ENCODE peak calls at places on chromosomes 16 and 17, in eight cellular contexts. One of them, this sample, is unnamed.

GRCh38 chr17:2828396-2829038 is 32.3 kb downstream of the RAP1GAP2 start:
- DNase-seq in hypothalamus: peak
- DNase-seq in T47D: peak
- DNase-seq in stimulated activated naive CD8-positive, alpha-beta T cell treated with anti-CD3 and anti-CD28 coated beads, Interleukin-15, Interleukin-2, amounts not matched to agents 100 U/mL and 50 U/mL, for 24 hours: peak
- DNase-seq in fibroblast of pulmonary artery: peak
- DNase-seq in Calu3: peak
- DNase-seq in NCI-H2081: peak
- DNase-seq in mucosa of descending colon: peak
- DNase-seq in this sample: peak

GRCh38 chr16:10037771-10038170 is 144.5 kb downstream of the GRIN2A start:
- DNase-seq in NCI-H2081: no peak
- DNase-seq in fibroblast of pulmonary artery: no peak
- DNase-seq in T47D: no peak
- DNase-seq in mucosa of descending colon: no peak
- DNase-seq in Calu3: no peak
- DNase-seq in hypothalamus: no peak
- DNase-seq in stimulated activated naive CD8-positive, alpha-beta T cell treated with anti-CD3 and anti-CD28 coated beads, Interleukin-15, Interleukin-2, amounts not matched to agents 100 U/mL and 50 U/mL, for 24 hours: no peak
- DNase-seq in this sample: no peak

GRCh38 chr17:72030067-72030899 is 90.5 kb upstream of the SOX9 start:
- DNase-seq in mucosa of descending colon: no peak
- DNase-seq in stimulated activated naive CD8-positive, alpha-beta T cell treated with anti-CD3 and anti-CD28 coated beads, Interleukin-15, Interleukin-2, amounts not matched to agents 100 U/mL and 50 U/mL, for 24 hours: peak
- DNase-seq in hypothalamus: peak
- DNase-seq in Calu3: peak
- DNase-seq in NCI-H2081: no peak
- DNase-seq in fibroblast of pulmonary artery: peak
- DNase-seq in T47D: peak
- DNase-seq in this sample: peak

GRCh38 chr17:14156689-14157088 is 80.0 kb downstream of the CDRT15 start:
- DNase-seq in T47D: no peak
- DNase-seq in NCI-H2081: no peak
- DNase-seq in stimulated activated naive CD8-positive, alpha-beta T cell treated with anti-CD3 and anti-CD28 coated beads, Interleukin-15, Interleukin-2, amounts not matched to agents 100 U/mL and 50 U/mL, for 24 hours: no peak
- DNase-seq in Calu3: no peak
- DNase-seq in mucosa of descending colon: no peak
- DNase-seq in hypothalamus: no peak
- DNase-seq in fibroblast of pulmonary artery: no peak
- DNase-seq in this sample: no peak

GRCh38 chr17:46769531-46770438 is 48.7 kb downstream of the WNT3 start:
- DNase-seq in Calu3: no peak
- DNase-seq in fibroblast of pulmonary artery: no peak
- DNase-seq in mucosa of descending colon: no peak
- DNase-seq in NCI-H2081: no peak
- DNase-seq in T47D: no peak
- DNase-seq in hypothalamus: no peak
- DNase-seq in stimulated activated naive CD8-positive, alpha-beta T cell treated with anti-CD3 and anti-CD28 coated beads, Interleukin-15, Interleukin-2, amounts not matched to agents 100 U/mL and 50 U/mL, for 24 hours: peak
- DNase-seq in this sample: no peak

GRCh38 chr16:83351846-83352245 is 455.9 kb upstream of the HSBP1 start:
- DNase-seq in Calu3: no peak
- DNase-seq in T47D: no peak
- DNase-seq in hypothalamus: no peak
- DNase-seq in fibroblast of pulmonary artery: peak
- DNase-seq in mucosa of descending colon: no peak
- DNase-seq in stimulated activated naive CD8-positive, alpha-beta T cell treated with anti-CD3 and anti-CD28 coated beads, Interleukin-15, Interleukin-2, amounts not matched to agents 100 U/mL and 50 U/mL, for 24 hours: no peak
- DNase-seq in NCI-H2081: no peak
- DNase-seq in this sample: no peak

GRCh38 chr17:78383725-78384471 is 5.4 kb downstream of the PGS1 start:
- DNase-seq in NCI-H2081: no peak
- DNase-seq in hypothalamus: no peak
- DNase-seq in fibroblast of pulmonary artery: peak
- DNase-seq in mucosa of descending colon: peak
- DNase-seq in T47D: no peak
- DNase-seq in stimulated activated naive CD8-positive, alpha-beta T cell treated with anti-CD3 and anti-CD28 coated beads, Interleukin-15, Interleukin-2, amounts not matched to agents 100 U/mL and 50 U/mL, for 24 hours: peak
- DNase-seq in Calu3: no peak
- DNase-seq in this sample: no peak

GRCh38 chr17:5826384-5826783 is 242.1 kb upstream of the NLRP1 start:
- DNase-seq in fibroblast of pulmonary artery: no peak
- DNase-seq in hypothalamus: no peak
- DNase-seq in stimulated activated naive CD8-positive, alpha-beta T cell treated with anti-CD3 and anti-CD28 coated beads, Interleukin-15, Interleukin-2, amounts not matched to agents 100 U/mL and 50 U/mL, for 24 hours: no peak
- DNase-seq in Calu3: no peak
- DNase-seq in NCI-H2081: no peak
- DNase-seq in T47D: no peak
- DNase-seq in mucosa of descending colon: no peak
- DNase-seq in this sample: no peak

GRCh38 chr17:41976142-41976768 is 9.7 kb downstream of the CNP start:
- DNase-seq in T47D: no peak
- DNase-seq in Calu3: no peak
- DNase-seq in mucosa of descending colon: peak
- DNase-seq in stimulated activated naive CD8-positive, alpha-beta T cell treated with anti-CD3 and anti-CD28 coated beads, Interleukin-15, Interleukin-2, amounts not matched to agents 100 U/mL and 50 U/mL, for 24 hours: no peak
- DNase-seq in NCI-H2081: no peak
- DNase-seq in hypothalamus: no peak
- DNase-seq in fibroblast of pulmonary artery: no peak
- DNase-seq in this sample: no peak

GRCh38 chr17:19354123-19354522 is 8.4 kb downstream of the B9D1 start:
- DNase-seq in stimulated activated naive CD8-positive, alpha-beta T cell treated with anti-CD3 and anti-CD28 coated beads, Interleukin-15, Interleukin-2, amounts not matched to agents 100 U/mL and 50 U/mL, for 24 hours: no peak
- DNase-seq in T47D: no peak
- DNase-seq in fibroblast of pulmonary artery: peak
- DNase-seq in hypothalamus: no peak
- DNase-seq in NCI-H2081: no peak
- DNase-seq in mucosa of descending colon: no peak
- DNase-seq in Calu3: no peak
- DNase-seq in this sample: no peak

GRCh38 chr16:88533945-88534641 is 36.1 kb upstream of the ZC3H18 start:
- DNase-seq in mucosa of descending colon: peak
- DNase-seq in T47D: peak
- DNase-seq in Calu3: no peak
- DNase-seq in fibroblast of pulmonary artery: peak
- DNase-seq in NCI-H2081: no peak
- DNase-seq in stimulated activated naive CD8-positive, alpha-beta T cell treated with anti-CD3 and anti-CD28 coated beads, Interleukin-15, Interleukin-2, amounts not matched to agents 100 U/mL and 50 U/mL, for 24 hours: peak
- DNase-seq in hypothalamus: peak
- DNase-seq in this sample: peak

GRCh38 chr16:17379121-17379571 is 91.6 kb downstream of the XYLT1 start:
- DNase-seq in hypothalamus: no peak
- DNase-seq in NCI-H2081: no peak
- DNase-seq in stimulated activated naive CD8-positive, alpha-beta T cell treated with anti-CD3 and anti-CD28 coated beads, Interleukin-15, Interleukin-2, amounts not matched to agents 100 U/mL and 50 U/mL, for 24 hours: no peak
- DNase-seq in mucosa of descending colon: no peak
- DNase-seq in T47D: no peak
- DNase-seq in fibroblast of pulmonary artery: peak
- DNase-seq in Calu3: no peak
- DNase-seq in this sample: no peak

GRCh38 chr16:5450435-5451104 is 353.0 kb upstream of the EEF2KMT start:
- DNase-seq in fibroblast of pulmonary artery: no peak
- DNase-seq in NCI-H2081: no peak
- DNase-seq in hypothalamus: no peak
- DNase-seq in stimulated activated naive CD8-positive, alpha-beta T cell treated with anti-CD3 and anti-CD28 coated beads, Interleukin-15, Interleukin-2, amounts not matched to agents 100 U/mL and 50 U/mL, for 24 hours: no peak
- DNase-seq in Calu3: no peak
- DNase-seq in T47D: no peak
- DNase-seq in mucosa of descending colon: no peak
- DNase-seq in this sample: no peak

GRCh38 chr17:78575899-78576298 is 1.3 kb downstream of the DNAH17 start:
- DNase-seq in Calu3: no peak
- DNase-seq in fibroblast of pulmonary artery: no peak
- DNase-seq in mucosa of descending colon: no peak
- DNase-seq in NCI-H2081: no peak
- DNase-seq in T47D: no peak
- DNase-seq in stimulated activated naive CD8-positive, alpha-beta T cell treated with anti-CD3 and anti-CD28 coated beads, Interleukin-15, Interleukin-2, amounts not matched to agents 100 U/mL and 50 U/mL, for 24 hours: no peak
- DNase-seq in hypothalamus: no peak
- DNase-seq in this sample: no peak

GRCh38 chr17:29451338-29451737 is 61.2 kb downstream of the TAOK1 start:
- DNase-seq in mucosa of descending colon: no peak
- DNase-seq in stimulated activated naive CD8-positive, alpha-beta T cell treated with anti-CD3 and anti-CD28 coated beads, Interleukin-15, Interleukin-2, amounts not matched to agents 100 U/mL and 50 U/mL, for 24 hours: no peak
- DNase-seq in T47D: no peak
- DNase-seq in fibroblast of pulmonary artery: no peak
- DNase-seq in NCI-H2081: no peak
- DNase-seq in Calu3: no peak
- DNase-seq in hypothalamus: no peak
- DNase-seq in this sample: no peak

GRCh38 chr17:50918933-50919296 is 52.8 kb upstream of the TOB1 start:
- DNase-seq in hypothalamus: no peak
- DNase-seq in Calu3: peak
- DNase-seq in stimulated activated naive CD8-positive, alpha-beta T cell treated with anti-CD3 and anti-CD28 coated beads, Interleukin-15, Interleukin-2, amounts not matched to agents 100 U/mL and 50 U/mL, for 24 hours: peak
- DNase-seq in fibroblast of pulmonary artery: no peak
- DNase-seq in NCI-H2081: no peak
- DNase-seq in mucosa of descending colon: peak
- DNase-seq in T47D: no peak
- DNase-seq in this sample: peak

GRCh38 chr17:44095647-44096496 is 25.3 kb downstream of the G6PC3 start:
- DNase-seq in mucosa of descending colon: peak
- DNase-seq in fibroblast of pulmonary artery: peak
- DNase-seq in NCI-H2081: peak
- DNase-seq in Calu3: peak
- DNase-seq in stimulated activated naive CD8-positive, alpha-beta T cell treated with anti-CD3 and anti-CD28 coated beads, Interleukin-15, Interleukin-2, amounts not matched to agents 100 U/mL and 50 U/mL, for 24 hours: no peak
- DNase-seq in hypothalamus: peak
- DNase-seq in T47D: no peak
- DNase-seq in this sample: peak